ENCODE peak calls at places on chromosomes 12 and 14, in five cellular contexts. One of them, this sample, is unnamed.
A peak's percentile ranks its signal among the peaks of the same experiment; 100 is the strongest.

GRCh38 chr12:1918081-1918874 is at the start of gene CACNA2D4:
- DNase-seq in adrenal gland: peak; percentile 12
- DNase-seq in cardiac muscle cell: no peak
- DNase-seq in lung: peak; percentile 27
- DNase-seq in esophagus muscularis mucosa: peak; percentile 88
- DNase-seq in this sample: no peak

GRCh38 chr12:116969615-116970575 is 59.1 kb downstream of the FBXW8 start:
- DNase-seq in adrenal gland: peak; percentile 30
- DNase-seq in cardiac muscle cell: no peak
- DNase-seq in lung: no peak
- DNase-seq in esophagus muscularis mucosa: no peak
- DNase-seq in this sample: no peak

GRCh38 chr14:21264025-21264801 is 5.0 kb downstream of the HNRNPC start:
- DNase-seq in adrenal gland: no peak
- DNase-seq in cardiac muscle cell: no peak
- DNase-seq in lung: no peak
- DNase-seq in esophagus muscularis mucosa: no peak
- DNase-seq in this sample: no peak

GRCh38 chr14:97379091-97379531 is 581.9 kb downstream of the VRK1 start:
- DNase-seq in adrenal gland: no peak
- DNase-seq in cardiac muscle cell: no peak
- DNase-seq in lung: no peak
- DNase-seq in esophagus muscularis mucosa: no peak
- DNase-seq in this sample: no peak

GRCh38 chr14:72804653-72805180 is 89.2 kb downstream of the DPF3 start:
- DNase-seq in adrenal gland: no peak
- DNase-seq in cardiac muscle cell: no peak
- DNase-seq in lung: no peak
- DNase-seq in esophagus muscularis mucosa: no peak
- DNase-seq in this sample: no peak

GRCh38 chr12:62799126-62799736 is 135.7 kb downstream of the PPM1H start:
- DNase-seq in adrenal gland: peak; percentile 31
- DNase-seq in cardiac muscle cell: peak; percentile 83
- DNase-seq in lung: peak; percentile 62
- DNase-seq in esophagus muscularis mucosa: no peak
- DNase-seq in this sample: no peak

GRCh38 chr12:40942326-40942725 is 245.8 kb upstream of the PDZRN4 start:
- DNase-seq in adrenal gland: no peak
- DNase-seq in cardiac muscle cell: peak; percentile 33
- DNase-seq in lung: no peak
- DNase-seq in esophagus muscularis mucosa: no peak
- DNase-seq in this sample: no peak

GRCh38 chr12:92408072-92408900 is 262.6 kb upstream of the BTG1 start:
- DNase-seq in adrenal gland: peak; percentile 36
- DNase-seq in cardiac muscle cell: no peak
- DNase-seq in lung: peak; percentile 51
- DNase-seq in esophagus muscularis mucosa: no peak
- DNase-seq in this sample: no peak

GRCh38 chr14:75648066-75648838 is 12.4 kb downstream of the ERG28 start:
- DNase-seq in adrenal gland: peak; percentile 93
- DNase-seq in cardiac muscle cell: peak; percentile 62
- DNase-seq in lung: peak; percentile 67
- DNase-seq in esophagus muscularis mucosa: no peak
- DNase-seq in this sample: no peak

GRCh38 chr12:3123729-3124128 is 46.5 kb downstream of the TSPAN9 start:
- DNase-seq in adrenal gland: no peak
- DNase-seq in cardiac muscle cell: no peak
- DNase-seq in lung: no peak
- DNase-seq in esophagus muscularis mucosa: no peak
- DNase-seq in this sample: no peak

GRCh38 chr12:31322651-31323248 is 3.2 kb downstream of the SINHCAF start:
- DNase-seq in adrenal gland: peak; percentile 17
- DNase-seq in cardiac muscle cell: peak; percentile 20
- DNase-seq in lung: no peak
- DNase-seq in esophagus muscularis mucosa: no peak
- DNase-seq in this sample: no peak

GRCh38 chr14:100864206-100864605 is 38.3 kb downstream of the MEG3 start:
- DNase-seq in adrenal gland: no peak
- DNase-seq in cardiac muscle cell: no peak
- DNase-seq in lung: no peak
- DNase-seq in esophagus muscularis mucosa: no peak
- DNase-seq in this sample: no peak

GRCh38 chr14:81221579-81222102 is 882 bp upstream of the GTF2A1 start:
- DNase-seq in adrenal gland: peak; percentile 37
- DNase-seq in cardiac muscle cell: peak; percentile 13
- DNase-seq in lung: no peak
- DNase-seq in esophagus muscularis mucosa: no peak
- DNase-seq in this sample: no peak

GRCh38 chr12:108559748-108560147 is 1.2 kb downstream of the SART3 start:
- DNase-seq in adrenal gland: no peak
- DNase-seq in cardiac muscle cell: no peak
- DNase-seq in lung: no peak
- DNase-seq in esophagus muscularis mucosa: no peak
- DNase-seq in this sample: no peak

GRCh38 chr12:116520801-116521471 is 38.2 kb upstream of the MAP1LC3B2 start:
- DNase-seq in adrenal gland: no peak
- DNase-seq in cardiac muscle cell: no peak
- DNase-seq in lung: no peak
- DNase-seq in esophagus muscularis mucosa: no peak
- DNase-seq in this sample: no peak

GRCh38 chr12:65922077-65922476 is 97.8 kb downstream of the HMGA2 start:
- DNase-seq in adrenal gland: no peak
- DNase-seq in cardiac muscle cell: no peak
- DNase-seq in lung: no peak
- DNase-seq in esophagus muscularis mucosa: no peak
- DNase-seq in this sample: no peak

GRCh38 chr12:97342130-97342529 is 120.5 kb upstream of the RMST start:
- DNase-seq in adrenal gland: no peak
- DNase-seq in cardiac muscle cell: no peak
- DNase-seq in lung: no peak
- DNase-seq in esophagus muscularis mucosa: no peak
- DNase-seq in this sample: no peak
- TF ChIP-seq CTCF in adrenal gland: no peak
- TF ChIP-seq CTCF in cardiac muscle cell: no peak
- TF ChIP-seq CTCF in lung: no peak
- TF ChIP-seq CTCF in esophagus muscularis mucosa: no peak
- TF ChIP-seq CTCF in this sample: no peak

GRCh38 chr12:24483732-24484131 is 465.2 kb downstream of the BCAT1 start:
- DNase-seq in adrenal gland: no peak
- DNase-seq in cardiac muscle cell: no peak
- DNase-seq in lung: no peak
- DNase-seq in esophagus muscularis mucosa: no peak
- DNase-seq in this sample: no peak
- H3K4me1 ChIP-seq in adrenal gland: no peaks in the 10 kb centered on the region
- H3K4me1 ChIP-seq in cardiac muscle cell: no peaks in the 10 kb centered on the region
- H3K4me1 ChIP-seq in lung: no peaks in the 10 kb centered on the region
- H3K4me1 ChIP-seq in esophagus muscularis mucosa: no peaks in the 10 kb centered on the region
- H3K4me1 ChIP-seq in this sample: no peaks in the 10 kb centered on the region

GRCh38 chr12:104583311-104583710 is 126.6 kb downstream of the CHST11 start:
- DNase-seq in adrenal gland: no peak
- DNase-seq in cardiac muscle cell: no peak
- DNase-seq in lung: no peak
- DNase-seq in esophagus muscularis mucosa: no peak
- DNase-seq in this sample: no peak
- TF ChIP-seq CTCF in adrenal gland: no peak
- TF ChIP-seq CTCF in cardiac muscle cell: no peak
- TF ChIP-seq CTCF in lung: no peak
- TF ChIP-seq CTCF in esophagus muscularis mucosa: no peak
- TF ChIP-seq CTCF in this sample: no peak

GRCh38 chr12:11738450-11738849 is 89.0 kb downstream of the ETV6 start:
- DNase-seq in adrenal gland: no peak
- DNase-seq in cardiac muscle cell: no peak
- DNase-seq in lung: no peak
- DNase-seq in esophagus muscularis mucosa: no peak
- DNase-seq in this sample: no peak
- H3K4me1 ChIP-seq in adrenal gland: peaks cover 5% of the 10 kb centered on the region
- H3K4me1 ChIP-seq in cardiac muscle cell: no peaks in the 10 kb centered on the region
- H3K4me1 ChIP-seq in lung: peaks cover 11% of the 10 kb centered on the region
- H3K4me1 ChIP-seq in esophagus muscularis mucosa: peaks cover 55% of the 10 kb centered on the region
- H3K4me1 ChIP-seq in this sample: no peaks in the 10 kb centered on the region

DNA sequence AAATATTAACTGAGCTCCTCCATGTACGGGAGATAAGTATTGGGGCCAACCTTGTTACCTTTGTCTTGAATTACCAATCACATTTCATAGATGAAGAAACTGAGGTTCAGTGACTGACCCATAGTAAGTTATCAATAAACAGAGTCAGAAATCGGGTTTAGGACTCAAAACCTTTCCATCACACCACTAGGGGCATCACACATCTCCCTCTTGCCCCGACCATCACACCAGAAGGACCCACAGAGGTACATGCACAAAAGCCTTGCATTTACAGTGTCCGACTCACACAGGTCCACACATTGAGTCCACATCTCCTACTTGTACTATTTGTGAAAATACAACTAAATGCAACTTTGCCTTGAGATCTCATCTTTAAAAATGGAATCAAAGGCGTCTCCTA is 29.4 kb downstream of the KCNA5 start:
- DNase-seq in adrenal gland: no peak
- DNase-seq in cardiac muscle cell: no peak
- DNase-seq in lung: no peak
- DNase-seq in esophagus muscularis mucosa: no peak
- DNase-seq in this sample: no peak
- TF ChIP-seq CTCF in adrenal gland: no peak
- TF ChIP-seq CTCF in cardiac muscle cell: no peak
- TF ChIP-seq CTCF in lung: no peak
- TF ChIP-seq CTCF in esophagus muscularis mucosa: no peak
- TF ChIP-seq CTCF in this sample: no peak

GRCh38 chr14:51333901-51334432 is 93.9 kb downstream of the TMX1 start:
- DNase-seq in adrenal gland: no peak
- DNase-seq in cardiac muscle cell: no peak
- DNase-seq in lung: no peak
- DNase-seq in esophagus muscularis mucosa: peak; percentile 37
- DNase-seq in this sample: no peak
- H3K4me1 ChIP-seq in adrenal gland: no peaks in the 10 kb centered on the region
- H3K4me1 ChIP-seq in cardiac muscle cell: no peaks in the 10 kb centered on the region
- H3K4me1 ChIP-seq in lung: peaks cover 10% of the 10 kb centered on the region
- H3K4me1 ChIP-seq in esophagus muscularis mucosa: peaks cover 51% of the 10 kb centered on the region
- H3K4me1 ChIP-seq in this sample: peaks cover 11% of the 10 kb centered on the region

This sample was measured in esophagus squamous epithelium.